ENCODE peak calls at places on chromosomes 3 and 15, in five cellular contexts. D, X, J, N and Y are unnamed samples.

GRCh38 chr15:62745621-62746180 is 296.8 kb upstream of the TPM1 start:
- DNase-seq in D (no peak), X (no peak), J (no peak), N (no peak), Y (no peak)

GRCh38 chr15:101272584-101272983 is 4.7 kb downstream of the SELENOS start:
- DNase-seq in D (no peak), X (no peak), J (no peak), N (no peak), Y (no peak)

GRCh38 chr3:114643342-114643741 is 349.5 kb downstream of the TIGIT start:
- DNase-seq in D (no peak), X (no peak), J (no peak), N (no peak), Y (no peak)

GRCh38 chr3:127711021-127711420 is 38.3 kb downstream of the ABTB1 start:
- DNase-seq in D (no peak), X (no peak), J (no peak), N (no peak), Y (no peak)

GRCh38 chr15:33310481-33311311 is at the start of gene RYR3:
- DNase-seq in D (no peak), X (no peak), J (peak), N (no peak), Y (peak)

GRCh38 chr3:128492353-128493220 is at the start of gene GATA2:
- DNase-seq in D (no peak), X (peak), J (peak), N (no peak), Y (peak)

GRCh38 chr15:69114231-69114937 is 46.1 kb upstream of the GLCE start:
- DNase-seq in D (no peak), X (no peak), J (no peak), N (no peak), Y (no peak)

GRCh38 chr15:65862682-65863081 is 6.6 kb upstream of the RAB11A start:
- DNase-seq in D (peak), X (peak), J (no peak), N (no peak), Y (peak)

GRCh38 chr3:10228248-10228950 is 19.9 kb upstream of the TATDN2 start:
- DNase-seq in D (no peak), X (peak), J (no peak), N (no peak), Y (no peak)

GRCh38 chr3:144162042-144162441 is 190.4 kb downstream of the DIPK2A start:
- DNase-seq in D (peak), X (peak), J (no peak), N (peak), Y (no peak)

GRCh38 chr3:132318451-132318850 is 1.2 kb downstream of the ACP3 start:
- DNase-seq in D (no peak), X (no peak), J (no peak), N (no peak), Y (no peak)

GRCh38 chr3:62371735-62372591 is 1.4 kb downstream of the FEZF2 start:
- DNase-seq in D (no peak), X (no peak), J (peak), N (no peak), Y (peak)

GRCh38 chr3:86814918-86815655 is 175.9 kb downstream of the VGLL3 start:
- DNase-seq in D (no peak), X (no peak), J (no peak), N (no peak), Y (peak)

GRCh38 chr3:124839896-124840295 is 47.3 kb downstream of the ITGB5 start:
- DNase-seq in D (no peak), X (no peak), J (no peak), N (no peak), Y (no peak)

GRCh38 chr15:69265347-69265955 is 33.3 kb upstream of the PAQR5 start:
- DNase-seq in D (peak), X (no peak), J (no peak), N (no peak), Y (peak)

GRCh38 chr3:8769088-8769822 is at the start of gene OXTR:
- DNase-seq in D (peak), X (peak), J (peak), N (peak), Y (peak)

GRCh38 chr15:70065006-70065722 is 32.6 kb downstream of the TLE3 start:
- DNase-seq in D (no peak), X (peak), J (no peak), N (no peak), Y (no peak)

GRCh38 chr3:46089237-46090011 is 62.1 kb upstream of the XCR1 start:
- DNase-seq in D (no peak), X (peak), J (peak), N (no peak), Y (no peak)

GRCh38 chr3:126551066-126551838 is 7.5 kb downstream of the C3orf22 start:
- DNase-seq in D (no peak), X (peak), J (peak), N (no peak), Y (no peak)

GRCh38 chr3:152323834-152324233 is 55.1 kb downstream of the MBNL1 start:
- DNase-seq in D (no peak), X (no peak), J (no peak), N (no peak), Y (no peak)

GRCh38 chr3:15562560-15562959 is 38.8 kb downstream of the HACL1 start:
- DNase-seq in D (no peak), X (no peak), J (no peak), N (no peak), Y (no peak)

GRCh38 chr3:183098538-183099025 is 714 bp downstream of the MCCC1 start:
- DNase-seq in D (no peak), X (no peak), J (no peak), N (no peak), Y (no peak)

GRCh38 chr3:176951144-176951543 is 246.1 kb downstream of the TBL1XR1 start:
- DNase-seq in D (no peak), X (no peak), J (peak), N (no peak), Y (no peak)

GRCh38 chr3:136621628-136622027 is 130.6 kb downstream of the STAG1 start:
- DNase-seq in D (no peak), X (no peak), J (no peak), N (no peak), Y (no peak)

GRCh38 chr3:72907851-72908620 is 20.2 kb downstream of the GXYLT2 start:
- DNase-seq in D (peak), X (peak), J (peak), N (no peak), Y (no peak)

GRCh38 chr3:69299344-69299743 is 86.5 kb downstream of the FRMD4B start:
- DNase-seq in D (no peak), X (no peak), J (no peak), N (no peak), Y (no peak)

GRCh38 chr3:171192176-171192854 is 165.8 kb upstream of the SLC2A2 start:
- DNase-seq in D (no peak), X (no peak), J (no peak), N (no peak), Y (no peak)

GRCh38 chr15:44763848-44764247 is 27.5 kb downstream of the TRIM69 start:
- DNase-seq in D (no peak), X (no peak), J (no peak), N (no peak), Y (no peak)

GRCh38 chr3:194276768-194277546 is 74.2 kb downstream of the CPN2 start:
- DNase-seq in D (no peak), X (peak), J (peak), N (no peak), Y (no peak)

GRCh38 chr3:44712455-44713075 is at the start of gene ZNF502:
- DNase-seq in D (no peak), X (peak), J (peak), N (no peak), Y (peak)

GRCh38 chr3:171354049-171354705 is 106.0 kb downstream of the TNIK start:
- DNase-seq in D (no peak), X (no peak), J (no peak), N (no peak), Y (no peak)

GRCh38 chr15:40458495-40459371 is 12.1 kb upstream of the CHST14 start:
- DNase-seq in D (no peak), X (no peak), J (peak), N (no peak), Y (no peak)

GRCh38 chr3:126913524-126913923 is 69.4 kb upstream of the PLXNA1 start:
- DNase-seq in D (no peak), X (no peak), J (no peak), N (no peak), Y (no peak)

GRCh38 chr3:110533089-110533488 is 538.5 kb upstream of the NECTIN3 start:
- DNase-seq in D (peak), X (peak), J (no peak), N (no peak), Y (no peak)

GRCh38 chr3:129001101-129001816 is at the start of gene EFCC1:
- DNase-seq in D (no peak), X (peak), J (peak), N (no peak), Y (peak)

GRCh38 chr15:70090436-70091291 is 7.1 kb downstream of the TLE3 start:
- DNase-seq in D (no peak), X (no peak), J (no peak), N (no peak), Y (peak)

GRCh38 chr15:80560601-80561025 is 134.5 kb upstream of the ABHD17C start:
- DNase-seq in D (no peak), X (no peak), J (no peak), N (no peak), Y (no peak)
- H3K27ac ChIP-seq in D (no peak), X (no peak), J (no peak), N (no peak), Y (no peak)

GRCh38 chr3:99862208-99862607 is 44.5 kb downstream of the CMSS1 start:
- DNase-seq in D (no peak), X (no peak), J (no peak), N (no peak), Y (no peak)
- H3K27ac ChIP-seq in D (no peak), X (no peak), J (peak), N (no peak), Y (no peak)

GRCh38 chr3:53303549-53303948 is 43.8 kb downstream of the DCP1A start:
- DNase-seq in D (no peak), X (no peak), J (peak), N (no peak), Y (no peak)
- H3K27ac ChIP-seq in D (no peak), X (no peak), J (peak), N (no peak), Y (no peak)

DNA sequence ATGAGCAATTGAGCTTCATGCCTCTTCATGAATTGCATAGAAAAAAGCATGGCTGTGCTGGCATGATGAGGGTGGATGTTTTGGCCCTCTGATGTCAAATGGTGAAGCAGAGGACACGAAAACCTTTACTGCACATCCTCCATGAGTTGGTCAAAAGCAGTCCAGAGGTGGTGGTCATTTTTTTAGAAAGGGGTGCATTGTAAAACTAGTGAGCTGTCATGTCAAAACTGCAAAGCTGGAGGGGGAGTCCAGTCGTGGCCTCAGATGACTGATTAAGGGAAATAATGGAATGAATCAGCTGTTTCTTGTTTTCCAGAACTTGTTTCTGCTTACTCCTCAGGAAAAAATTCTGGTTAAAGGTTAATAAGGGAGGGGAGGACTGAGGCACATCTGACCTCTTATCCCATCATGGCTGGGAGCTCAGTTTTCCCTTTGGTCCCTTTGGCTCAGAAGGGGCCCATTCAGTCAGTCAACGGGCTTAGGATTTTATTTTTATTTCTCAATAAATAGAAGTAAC is 276.8 kb downstream of the CHL1 start:
- DNase-seq in D (no peak), X (no peak), J (no peak), N (no peak), Y (no peak)
- H3K27ac ChIP-seq in D (no peak), X (no peak), J (no peak), N (no peak), Y (no peak)